ENCODE peak calls at places on chromosomes 13 and 19, in ten cellular contexts. One of them, this sample, is unnamed.

GRCh38 chr13:59409211-59409610 is 754.5 kb downstream of the DIAPH3 start:
- DNase-seq in stimulated activated CD8-positive, alpha-beta memory T cell treated with anti-CD3 and anti-CD28 coated beads, Interleukin-7, amount 100 ng/mL, for 4 hours: no peak
- DNase-seq in A172: no peak
- DNase-seq in stromal cell of bone marrow: no peak
- DNase-seq in CD4-positive, CD25-positive, alpha-beta regulatory T cell: no peak
- DNase-seq in activated T-helper 2 cell treated with anti-CD3 and anti-CD28 coated beads, Interferon-gamma antibody, Interleukin-2, Interleukin-4, amounts not matched to agents 10 μg/mL and 5 μg/mL and 100 μg/mL, durations not matched to agents 14 hours and 24 hours and 36 hours: no peak
- DNase-seq in bronchial epithelial cell: no peak
- DNase-seq in foreskin melanocyte: no peak
- DNase-seq in CD8-positive, alpha-beta memory T cell: no peak
- DNase-seq in fibroblast of gingiva: peak; percentile 12
- DNase-seq in this sample: no peak

GRCh38 chr19:17475541-17476115 is 5.3 kb downstream of the SLC27A1 start:
- DNase-seq in bronchial epithelial cell: peak; percentile 40
- DNase-seq in activated T-helper 2 cell treated with anti-CD3 and anti-CD28 coated beads, Interferon-gamma antibody, Interleukin-2, Interleukin-4, amounts not matched to agents 10 μg/mL and 5 μg/mL and 100 μg/mL, durations not matched to agents 14 hours and 24 hours and 36 hours: no peak
- DNase-seq in stimulated activated CD8-positive, alpha-beta memory T cell treated with anti-CD3 and anti-CD28 coated beads, Interleukin-7, amount 100 ng/mL, for 4 hours: no peak
- DNase-seq in fibroblast of gingiva: peak; percentile 62
- DNase-seq in foreskin melanocyte: peak; percentile 99
- DNase-seq in CD8-positive, alpha-beta memory T cell: no peak
- DNase-seq in stromal cell of bone marrow: peak; percentile 44
- DNase-seq in CD4-positive, CD25-positive, alpha-beta regulatory T cell: no peak
- DNase-seq in A172: peak; percentile 79
- DNase-seq in this sample: peak; percentile 84

GRCh38 chr13:84649853-84650252 is 767.6 kb upstream of the SLITRK1 start:
- DNase-seq in bronchial epithelial cell: peak; percentile 70
- DNase-seq in CD4-positive, CD25-positive, alpha-beta regulatory T cell: no peak
- DNase-seq in fibroblast of gingiva: no peak
- DNase-seq in CD8-positive, alpha-beta memory T cell: no peak
- DNase-seq in stromal cell of bone marrow: no peak
- DNase-seq in stimulated activated CD8-positive, alpha-beta memory T cell treated with anti-CD3 and anti-CD28 coated beads, Interleukin-7, amount 100 ng/mL, for 4 hours: no peak
- DNase-seq in foreskin melanocyte: no peak
- DNase-seq in activated T-helper 2 cell treated with anti-CD3 and anti-CD28 coated beads, Interferon-gamma antibody, Interleukin-2, Interleukin-4, amounts not matched to agents 10 μg/mL and 5 μg/mL and 100 μg/mL, durations not matched to agents 14 hours and 24 hours and 36 hours: no peak
- DNase-seq in A172: peak; percentile 32
- DNase-seq in this sample: no peak

GRCh38 chr19:18097217-18097992 is at the start of gene MAST3:
- DNase-seq in foreskin melanocyte: peak; percentile 60
- DNase-seq in stimulated activated CD8-positive, alpha-beta memory T cell treated with anti-CD3 and anti-CD28 coated beads, Interleukin-7, amount 100 ng/mL, for 4 hours: peak; percentile 85
- DNase-seq in activated T-helper 2 cell treated with anti-CD3 and anti-CD28 coated beads, Interferon-gamma antibody, Interleukin-2, Interleukin-4, amounts not matched to agents 10 μg/mL and 5 μg/mL and 100 μg/mL, durations not matched to agents 14 hours and 24 hours and 36 hours: peak; percentile 88
- DNase-seq in bronchial epithelial cell: peak; percentile 53
- DNase-seq in fibroblast of gingiva: peak; percentile 81
- DNase-seq in CD8-positive, alpha-beta memory T cell: peak; percentile 92
- DNase-seq in CD4-positive, CD25-positive, alpha-beta regulatory T cell: peak; percentile 93
- DNase-seq in stromal cell of bone marrow: peak; percentile 61
- DNase-seq in A172: peak; percentile 74
- DNase-seq in this sample: peak; percentile 89

GRCh38 chr19:7748756-7749155 is 1.4 kb upstream of the CD209 start:
- DNase-seq in stimulated activated CD8-positive, alpha-beta memory T cell treated with anti-CD3 and anti-CD28 coated beads, Interleukin-7, amount 100 ng/mL, for 4 hours: no peak
- DNase-seq in bronchial epithelial cell: peak; percentile 24
- DNase-seq in activated T-helper 2 cell treated with anti-CD3 and anti-CD28 coated beads, Interferon-gamma antibody, Interleukin-2, Interleukin-4, amounts not matched to agents 10 μg/mL and 5 μg/mL and 100 μg/mL, durations not matched to agents 14 hours and 24 hours and 36 hours: no peak
- DNase-seq in foreskin melanocyte: no peak
- DNase-seq in A172: peak; percentile 11
- DNase-seq in stromal cell of bone marrow: no peak
- DNase-seq in fibroblast of gingiva: no peak
- DNase-seq in CD8-positive, alpha-beta memory T cell: no peak
- DNase-seq in CD4-positive, CD25-positive, alpha-beta regulatory T cell: no peak
- DNase-seq in this sample: no peak

GRCh38 chr13:78258304-78258703 is 339.7 kb upstream of the EDNRB start:
- DNase-seq in stimulated activated CD8-positive, alpha-beta memory T cell treated with anti-CD3 and anti-CD28 coated beads, Interleukin-7, amount 100 ng/mL, for 4 hours: no peak
- DNase-seq in activated T-helper 2 cell treated with anti-CD3 and anti-CD28 coated beads, Interferon-gamma antibody, Interleukin-2, Interleukin-4, amounts not matched to agents 10 μg/mL and 5 μg/mL and 100 μg/mL, durations not matched to agents 14 hours and 24 hours and 36 hours: no peak
- DNase-seq in A172: no peak
- DNase-seq in CD8-positive, alpha-beta memory T cell: no peak
- DNase-seq in CD4-positive, CD25-positive, alpha-beta regulatory T cell: no peak
- DNase-seq in fibroblast of gingiva: no peak
- DNase-seq in stromal cell of bone marrow: no peak
- DNase-seq in bronchial epithelial cell: no peak
- DNase-seq in foreskin melanocyte: no peak
- DNase-seq in this sample: no peak

GRCh38 chr19:40274585-40275544 is 10.3 kb downstream of the AKT2 start:
- DNase-seq in CD4-positive, CD25-positive, alpha-beta regulatory T cell: peak; percentile 68
- DNase-seq in bronchial epithelial cell: no peak
- DNase-seq in stimulated activated CD8-positive, alpha-beta memory T cell treated with anti-CD3 and anti-CD28 coated beads, Interleukin-7, amount 100 ng/mL, for 4 hours: peak; percentile 19
- DNase-seq in activated T-helper 2 cell treated with anti-CD3 and anti-CD28 coated beads, Interferon-gamma antibody, Interleukin-2, Interleukin-4, amounts not matched to agents 10 μg/mL and 5 μg/mL and 100 μg/mL, durations not matched to agents 14 hours and 24 hours and 36 hours: no peak
- DNase-seq in CD8-positive, alpha-beta memory T cell: no peak
- DNase-seq in A172: no peak
- DNase-seq in foreskin melanocyte: no peak
- DNase-seq in stromal cell of bone marrow: no peak
- DNase-seq in fibroblast of gingiva: no peak
- DNase-seq in this sample: peak; percentile 44

GRCh38 chr13:110263906-110264305 is 43.1 kb downstream of the COL4A1 start:
- DNase-seq in stimulated activated CD8-positive, alpha-beta memory T cell treated with anti-CD3 and anti-CD28 coated beads, Interleukin-7, amount 100 ng/mL, for 4 hours: no peak
- DNase-seq in CD4-positive, CD25-positive, alpha-beta regulatory T cell: no peak
- DNase-seq in CD8-positive, alpha-beta memory T cell: no peak
- DNase-seq in foreskin melanocyte: no peak
- DNase-seq in fibroblast of gingiva: no peak
- DNase-seq in stromal cell of bone marrow: no peak
- DNase-seq in A172: no peak
- DNase-seq in bronchial epithelial cell: no peak
- DNase-seq in activated T-helper 2 cell treated with anti-CD3 and anti-CD28 coated beads, Interferon-gamma antibody, Interleukin-2, Interleukin-4, amounts not matched to agents 10 μg/mL and 5 μg/mL and 100 μg/mL, durations not matched to agents 14 hours and 24 hours and 36 hours: no peak
- DNase-seq in this sample: no peak

GRCh38 chr13:30037306-30037705 is 186.9 kb upstream of the UBL3 start:
- DNase-seq in bronchial epithelial cell: no peak
- DNase-seq in CD4-positive, CD25-positive, alpha-beta regulatory T cell: no peak
- DNase-seq in CD8-positive, alpha-beta memory T cell: no peak
- DNase-seq in A172: no peak
- DNase-seq in stimulated activated CD8-positive, alpha-beta memory T cell treated with anti-CD3 and anti-CD28 coated beads, Interleukin-7, amount 100 ng/mL, for 4 hours: no peak
- DNase-seq in foreskin melanocyte: no peak
- DNase-seq in stromal cell of bone marrow: no peak
- DNase-seq in activated T-helper 2 cell treated with anti-CD3 and anti-CD28 coated beads, Interferon-gamma antibody, Interleukin-2, Interleukin-4, amounts not matched to agents 10 μg/mL and 5 μg/mL and 100 μg/mL, durations not matched to agents 14 hours and 24 hours and 36 hours: no peak
- DNase-seq in fibroblast of gingiva: no peak
- DNase-seq in this sample: no peak

GRCh38 chr13:50911937-50912624 is 2.5 kb downstream of the RNASEH2B start:
- DNase-seq in bronchial epithelial cell: peak; percentile 72
- DNase-seq in fibroblast of gingiva: peak; percentile 67
- DNase-seq in stimulated activated CD8-positive, alpha-beta memory T cell treated with anti-CD3 and anti-CD28 coated beads, Interleukin-7, amount 100 ng/mL, for 4 hours: peak; percentile 79
- DNase-seq in CD4-positive, CD25-positive, alpha-beta regulatory T cell: peak; percentile 98
- DNase-seq in A172: peak; percentile 64
- DNase-seq in foreskin melanocyte: peak; percentile 81
- DNase-seq in activated T-helper 2 cell treated with anti-CD3 and anti-CD28 coated beads, Interferon-gamma antibody, Interleukin-2, Interleukin-4, amounts not matched to agents 10 μg/mL and 5 μg/mL and 100 μg/mL, durations not matched to agents 14 hours and 24 hours and 36 hours: peak; percentile 88
- DNase-seq in stromal cell of bone marrow: peak; percentile 88
- DNase-seq in CD8-positive, alpha-beta memory T cell: peak; percentile 86
- DNase-seq in this sample: peak; percentile 84

GRCh38 chr13:70938462-70938861 is 830.2 kb upstream of the KLHL1 start:
- DNase-seq in foreskin melanocyte: no peak
- DNase-seq in stimulated activated CD8-positive, alpha-beta memory T cell treated with anti-CD3 and anti-CD28 coated beads, Interleukin-7, amount 100 ng/mL, for 4 hours: no peak
- DNase-seq in A172: no peak
- DNase-seq in CD4-positive, CD25-positive, alpha-beta regulatory T cell: no peak
- DNase-seq in bronchial epithelial cell: no peak
- DNase-seq in CD8-positive, alpha-beta memory T cell: no peak
- DNase-seq in activated T-helper 2 cell treated with anti-CD3 and anti-CD28 coated beads, Interferon-gamma antibody, Interleukin-2, Interleukin-4, amounts not matched to agents 10 μg/mL and 5 μg/mL and 100 μg/mL, durations not matched to agents 14 hours and 24 hours and 36 hours: no peak
- DNase-seq in stromal cell of bone marrow: no peak
- DNase-seq in fibroblast of gingiva: no peak
- DNase-seq in this sample: no peak

This sample was measured in head of caudate nucleus.